ENCODE peak calls at places on chromosome 5, in six cellular contexts. One of them, this sample, is unnamed.

GRCh38 chr5:55036477-55036876 is 12.4 kb downstream of the GZMK start:
- DNase-seq in fibroblast of lung: peak; percentile 68
- DNase-seq in PC-9: no peak
- DNase-seq in OCI-LY7: no peak
- DNase-seq in A549: no peak
- DNase-seq in heart left ventricle: no peak
- DNase-seq in this sample: no peak

GRCh38 chr5:40790947-40791593 is 7.1 kb downstream of the PRKAA1 start:
- DNase-seq in fibroblast of lung: peak; percentile 45
- DNase-seq in PC-9: no peak
- DNase-seq in OCI-LY7: no peak
- DNase-seq in A549: no peak
- DNase-seq in heart left ventricle: no peak
- DNase-seq in this sample: no peak

GRCh38 chr5:179878222-179879002 is 19.8 kb upstream of the MRNIP start:
- DNase-seq in fibroblast of lung: no peak
- DNase-seq in PC-9: no peak
- DNase-seq in OCI-LY7: no peak
- DNase-seq in A549: no peak
- DNase-seq in heart left ventricle: no peak
- DNase-seq in this sample: no peak

GRCh38 chr5:93010037-93010436 is 571.0 kb downstream of the NR2F1-AS1 start:
- DNase-seq in fibroblast of lung: no peak
- DNase-seq in PC-9: no peak
- DNase-seq in OCI-LY7: no peak
- DNase-seq in A549: no peak
- DNase-seq in heart left ventricle: no peak
- DNase-seq in this sample: no peak

GRCh38 chr5:133109655-133110483 is 58.1 kb downstream of the HSPA4 start:
- DNase-seq in fibroblast of lung: no peak
- DNase-seq in PC-9: no peak
- DNase-seq in OCI-LY7: no peak
- DNase-seq in A549: no peak
- DNase-seq in heart left ventricle: no peak
- DNase-seq in this sample: no peak

GRCh38 chr5:132669455-132669820 is 4.4 kb upstream of the IL4 start:
- DNase-seq in fibroblast of lung: no peak
- DNase-seq in PC-9: no peak
- DNase-seq in OCI-LY7: no peak
- DNase-seq in A549: no peak
- DNase-seq in heart left ventricle: no peak
- DNase-seq in this sample: no peak

GRCh38 chr5:404666-405241 is 38.2 kb upstream of the EXOC3 start:
- DNase-seq in fibroblast of lung: no peak
- DNase-seq in PC-9: no peak
- DNase-seq in OCI-LY7: no peak
- DNase-seq in A549: no peak
- DNase-seq in heart left ventricle: no peak
- DNase-seq in this sample: no peak

GRCh38 chr5:38433160-38433861 is 123.1 kb downstream of the LIFR start:
- DNase-seq in fibroblast of lung: peak; percentile 95
- DNase-seq in PC-9: no peak
- DNase-seq in OCI-LY7: no peak
- DNase-seq in A549: no peak
- DNase-seq in heart left ventricle: peak; percentile 69
- DNase-seq in this sample: peak; percentile 22

GRCh38 chr5:15579193-15579990 is 79.4 kb downstream of the FBXL7 start:
- DNase-seq in fibroblast of lung: no peak
- DNase-seq in PC-9: no peak
- DNase-seq in OCI-LY7: no peak
- DNase-seq in A549: no peak
- DNase-seq in heart left ventricle: no peak
- DNase-seq in this sample: no peak

GRCh38 chr5:53249529-53249928 is 140.0 kb upstream of the MOCS2 start:
- DNase-seq in fibroblast of lung: peak; percentile 98
- DNase-seq in PC-9: peak; percentile 36
- DNase-seq in OCI-LY7: no peak
- DNase-seq in A549: peak; percentile 6
- DNase-seq in heart left ventricle: no peak
- DNase-seq in this sample: no peak

GRCh38 chr5:181100121-181101015 is 30.6 kb downstream of the OR2V1 start:
- DNase-seq in fibroblast of lung: peak; percentile 4
- DNase-seq in PC-9: no peak
- DNase-seq in OCI-LY7: no peak
- DNase-seq in A549: no peak
- DNase-seq in heart left ventricle: no peak
- DNase-seq in this sample: peak; percentile 28

GRCh38 chr5:126062471-126062870 is 360.7 kb upstream of the GRAMD2B start:
- DNase-seq in fibroblast of lung: no peak
- DNase-seq in PC-9: no peak
- DNase-seq in OCI-LY7: no peak
- DNase-seq in A549: no peak
- DNase-seq in heart left ventricle: no peak
- DNase-seq in this sample: no peak

GRCh38 chr5:122311888-122312669 is at the start of gene SNCAIP:
- DNase-seq in fibroblast of lung: peak; percentile 63
- DNase-seq in PC-9: no peak
- DNase-seq in OCI-LY7: no peak
- DNase-seq in A549: peak; percentile 10
- DNase-seq in heart left ventricle: peak; percentile 71
- DNase-seq in this sample: peak; percentile 52

GRCh38 chr5:138753794-138754698 is 821 bp downstream of the CTNNA1 start:
- DNase-seq in fibroblast of lung: peak; percentile 88
- DNase-seq in PC-9: peak; percentile 84
- DNase-seq in OCI-LY7: no peak
- DNase-seq in A549: peak; percentile 70
- DNase-seq in heart left ventricle: peak; percentile 94
- DNase-seq in this sample: peak; percentile 78

GRCh38 chr5:56838409-56839039 is 23.2 kb downstream of the MAP3K1 start:
- DNase-seq in fibroblast of lung: peak; percentile 64
- DNase-seq in PC-9: no peak
- DNase-seq in OCI-LY7: peak; percentile 70
- DNase-seq in A549: peak; percentile 25
- DNase-seq in heart left ventricle: no peak
- DNase-seq in this sample: no peak

GRCh38 chr5:32854473-32854872 is 143.4 kb downstream of the NPR3 start:
- DNase-seq in fibroblast of lung: no peak
- DNase-seq in PC-9: no peak
- DNase-seq in OCI-LY7: no peak
- DNase-seq in A549: no peak
- DNase-seq in heart left ventricle: no peak
- DNase-seq in this sample: no peak

GRCh38 chr5:14722923-14723322 is 58.4 kb downstream of the OTULIN start:
- DNase-seq in fibroblast of lung: no peak
- DNase-seq in PC-9: no peak
- DNase-seq in OCI-LY7: no peak
- DNase-seq in A549: no peak
- DNase-seq in heart left ventricle: no peak
- DNase-seq in this sample: no peak

GRCh38 chr5:5141011-5141599 is 975 bp downstream of the ADAMTS16 start:
- DNase-seq in fibroblast of lung: no peak
- DNase-seq in PC-9: no peak
- DNase-seq in OCI-LY7: no peak
- DNase-seq in A549: no peak
- DNase-seq in heart left ventricle: no peak
- DNase-seq in this sample: no peak

GRCh38 chr5:96297290-96297689 is 135.8 kb downstream of the PCSK1 start:
- DNase-seq in fibroblast of lung: peak; percentile 93
- DNase-seq in PC-9: no peak
- DNase-seq in OCI-LY7: no peak
- DNase-seq in A549: no peak
- DNase-seq in heart left ventricle: no peak
- DNase-seq in this sample: peak; percentile 53

GRCh38 chr5:138985256-138985655 is 110.1 kb upstream of the LRRTM2 start:
- DNase-seq in fibroblast of lung: peak; percentile 72
- DNase-seq in PC-9: peak; percentile 34
- DNase-seq in OCI-LY7: no peak
- DNase-seq in A549: no peak
- DNase-seq in heart left ventricle: no peak
- DNase-seq in this sample: no peak

GRCh38 chr5:163504091-163504931 is 1.1 kb upstream of the MAT2B start:
- DNase-seq in fibroblast of lung: peak; percentile 76
- DNase-seq in PC-9: peak; percentile 24
- DNase-seq in OCI-LY7: peak; percentile 45
- DNase-seq in A549: no peak
- DNase-seq in heart left ventricle: no peak
- DNase-seq in this sample: peak; percentile 14

GRCh38 chr5:140648132-140648432 is 453 bp downstream of the IK start:
- DNase-seq in fibroblast of lung: no peak
- DNase-seq in PC-9: no peak
- DNase-seq in OCI-LY7: no peak
- DNase-seq in A549: peak; percentile 53
- DNase-seq in heart left ventricle: no peak
- DNase-seq in this sample: no peak
- H3K4me3 ChIP-seq in fibroblast of lung: peak overlapping the region; percentile 93
- H3K4me3 ChIP-seq in PC-9: peak overlapping the region; percentile 84
- H3K4me3 ChIP-seq in OCI-LY7: peak overlapping the region; percentile 89
- H3K4me3 ChIP-seq in A549: peak overlapping the region; percentile 83
- H3K4me3 ChIP-seq in heart left ventricle: peak overlapping the region; percentile 70
- H3K4me3 ChIP-seq in this sample: peak overlapping the region; percentile 99

DNA sequence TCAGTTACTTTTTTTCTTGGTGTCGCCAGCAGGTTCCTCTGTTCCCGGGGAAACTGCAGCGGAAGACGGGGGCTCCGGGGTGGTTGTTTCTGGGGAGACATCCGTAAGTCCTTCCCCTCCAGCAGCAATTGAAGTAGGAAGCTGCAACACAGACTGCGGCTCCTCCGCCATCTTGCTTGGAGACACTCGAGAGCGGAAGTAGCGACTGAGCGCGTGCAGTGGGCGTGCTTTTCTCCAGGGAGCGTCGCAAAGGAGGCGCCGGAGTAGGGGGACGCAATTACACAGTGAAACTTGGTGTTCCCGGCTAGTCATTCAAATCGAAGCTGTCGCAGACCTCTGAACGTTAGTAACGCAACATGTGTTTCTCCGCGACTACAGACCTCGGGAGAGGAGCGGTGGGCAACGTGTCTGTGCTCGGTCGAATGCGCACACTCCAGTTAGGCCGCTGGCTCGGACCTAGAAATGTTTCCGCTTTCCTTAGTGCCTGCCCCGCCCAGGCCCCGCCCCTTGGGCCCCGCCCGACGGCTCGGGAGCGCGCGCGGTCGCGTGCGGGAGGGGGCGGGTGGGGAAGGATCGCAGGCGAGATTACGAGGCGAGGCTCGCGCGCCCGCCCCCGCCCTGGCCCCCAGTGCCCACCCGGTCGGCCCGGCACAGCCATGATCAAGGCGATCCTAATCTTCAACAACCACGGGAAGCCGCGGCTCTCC is at the start of the genes AP3S1 and ATG12:
- DNase-seq in fibroblast of lung: peak; percentile 93
- DNase-seq in PC-9: peak; percentile 89
- DNase-seq in OCI-LY7: peak; percentile 95
- DNase-seq in A549: peak; percentile 80
- DNase-seq in heart left ventricle: peak; percentile 95
- DNase-seq in this sample: peak; percentile 91
- H3K4me1 ChIP-seq in fibroblast of lung: peaks cover 7% of the 10 kb centered on the region
- H3K4me1 ChIP-seq in PC-9: peaks cover 35% of the 10 kb centered on the region
- H3K4me1 ChIP-seq in OCI-LY7: peaks cover 57% of the 10 kb centered on the region
- H3K4me1 ChIP-seq in A549: peaks cover 30% of the 10 kb centered on the region
- H3K4me1 ChIP-seq in heart left ventricle: peaks cover 15% of the 10 kb centered on the region
- H3K4me1 ChIP-seq in this sample: peaks cover 4% of the 10 kb centered on the region

GRCh38 chr5:116318091-116318854 is 233.4 kb downstream of the COMMD10 start:
- DNase-seq in fibroblast of lung: no peak
- DNase-seq in PC-9: no peak
- DNase-seq in OCI-LY7: no peak
- DNase-seq in A549: no peak
- DNase-seq in heart left ventricle: no peak
- DNase-seq in this sample: no peak

GRCh38 chr5:116315531-116315930 is 230.7 kb downstream of the COMMD10 start:
- DNase-seq in fibroblast of lung: no peak
- DNase-seq in PC-9: no peak
- DNase-seq in OCI-LY7: no peak
- DNase-seq in A549: no peak
- DNase-seq in heart left ventricle: no peak
- DNase-seq in this sample: no peak

GRCh38 chr5:116308391-116308790 is 223.6 kb downstream of the COMMD10 start:
- DNase-seq in fibroblast of lung: no peak
- DNase-seq in PC-9: no peak
- DNase-seq in OCI-LY7: no peak
- DNase-seq in A549: no peak
- DNase-seq in heart left ventricle: no peak
- DNase-seq in this sample: no peak

DNA sequence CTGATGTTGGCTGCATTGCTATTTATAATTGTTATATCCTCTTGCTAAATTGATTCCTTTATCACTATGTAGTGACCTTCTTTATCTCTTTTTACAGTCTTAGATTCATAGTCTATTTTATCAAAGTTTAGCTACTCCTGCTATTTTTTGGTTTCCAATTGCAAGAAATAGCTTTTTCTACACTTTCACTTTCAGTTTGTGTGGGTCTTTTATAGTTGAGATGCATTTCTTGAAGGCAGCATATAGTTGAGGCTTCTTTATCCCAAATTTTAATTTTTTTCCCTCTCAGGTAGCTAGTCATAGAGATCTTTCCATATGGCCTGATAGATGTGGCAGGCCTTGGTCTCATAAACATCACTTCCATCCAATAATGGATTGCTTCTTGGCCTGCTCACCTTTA is 228.5 kb downstream of the COMMD10 start:
- DNase-seq in fibroblast of lung: no peak
- DNase-seq in PC-9: no peak
- DNase-seq in OCI-LY7: no peak
- DNase-seq in A549: no peak
- DNase-seq in heart left ventricle: no peak
- DNase-seq in this sample: no peak
- H3K4me3 ChIP-seq in fibroblast of lung: no peak overlapping the region
- H3K4me3 ChIP-seq in PC-9: no peak overlapping the region
- H3K4me3 ChIP-seq in OCI-LY7: no peak overlapping the region
- H3K4me3 ChIP-seq in A549: no peak overlapping the region
- H3K4me3 ChIP-seq in heart left ventricle: no peak overlapping the region
- H3K4me3 ChIP-seq in this sample: no peak overlapping the region

GRCh38 chr5:50794812-50795211 is 128.4 kb downstream of the PARP8 start:
- DNase-seq in fibroblast of lung: no peak
- DNase-seq in PC-9: no peak
- DNase-seq in OCI-LY7: no peak
- DNase-seq in A549: no peak
- DNase-seq in heart left ventricle: no peak
- DNase-seq in this sample: no peak
- H3K4me1 ChIP-seq in fibroblast of lung: no peaks in the 10 kb centered on the region
- H3K4me1 ChIP-seq in PC-9: no peaks in the 10 kb centered on the region
- H3K4me1 ChIP-seq in OCI-LY7: no peaks in the 10 kb centered on the region
- H3K4me1 ChIP-seq in A549: no peaks in the 10 kb centered on the region
- H3K4me1 ChIP-seq in heart left ventricle: no peaks in the 10 kb centered on the region
- H3K4me1 ChIP-seq in this sample: no peaks in the 10 kb centered on the region

DNA sequence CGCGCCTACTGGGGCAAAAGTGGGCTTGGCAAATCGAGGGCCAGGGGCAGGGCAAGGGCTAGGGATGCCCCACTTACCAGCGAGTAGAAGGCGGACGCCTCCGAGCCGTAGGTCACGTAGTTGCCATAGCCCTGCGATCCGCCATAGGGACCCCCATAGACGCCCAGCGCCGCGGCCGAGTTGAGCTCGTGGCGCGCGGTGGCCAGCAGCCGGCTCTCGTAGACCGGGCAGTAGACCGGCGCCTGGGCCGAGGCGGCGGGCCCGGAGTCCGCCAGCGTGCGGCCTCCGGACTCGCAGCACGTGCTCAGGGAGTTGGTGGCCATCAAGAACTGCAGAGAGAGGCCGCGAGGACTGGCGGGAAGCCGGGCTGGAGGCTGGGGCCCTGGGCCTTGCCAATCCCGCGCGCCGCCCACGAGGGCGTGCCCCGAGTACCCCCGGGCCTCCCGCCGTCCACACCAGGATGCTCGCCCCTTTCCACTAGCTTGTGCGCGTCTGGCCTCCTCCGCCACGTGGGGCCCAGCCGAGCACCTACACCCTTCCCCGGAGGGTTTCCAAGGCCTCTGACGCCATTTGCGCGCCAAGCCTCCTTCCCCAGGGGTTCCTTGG is 891 bp downstream of the IRX4 start:
- DNase-seq in fibroblast of lung: no peak
- DNase-seq in PC-9: no peak
- DNase-seq in OCI-LY7: no peak
- DNase-seq in A549: no peak
- DNase-seq in heart left ventricle: peak; percentile 61
- DNase-seq in this sample: no peak
- H3K4me3 ChIP-seq in fibroblast of lung: no peak overlapping the region
- H3K4me3 ChIP-seq in PC-9: no peak overlapping the region
- H3K4me3 ChIP-seq in OCI-LY7: no peak overlapping the region
- H3K4me3 ChIP-seq in A549: no peak overlapping the region
- H3K4me3 ChIP-seq in heart left ventricle: no peak overlapping the region
- H3K4me3 ChIP-seq in this sample: no peak overlapping the region

This sample was measured in BE2C.